ENCODE peak calls at places on chromosomes 3 and 15, in four cellular contexts. Y is stomach, G is sigmoid colon, N is ovary. V is an unnamed sample.

GRCh38 chr15:35751421-35752133 is 205.6 kb upstream of the DPH6 start:
- DNase-seq in Y (peak; percentile 73), G (peak; percentile 84), N (peak; percentile 83), V (peak; percentile 61)

GRCh38 chr3:53828581-53828980 is 17.6 kb downstream of the CHDH start:
- DNase-seq in Y (no peak), G (no peak), N (no peak), V (no peak)

GRCh38 chr3:143718463-143718862 is 129.8 kb downstream of the SLC9A9 start:
- DNase-seq in Y (no peak), G (no peak), N (no peak), V (no peak)

GRCh38 chr3:113285226-113285625 is 73.9 kb downstream of the BOC start:
- DNase-seq in Y (no peak), G (no peak), N (no peak), V (no peak)

GRCh38 chr15:33934396-33934795 is 33.9 kb upstream of the CHRM5 start:
- DNase-seq in Y (no peak), G (no peak), N (no peak), V (no peak)

GRCh38 chr3:107249132-107249531 is 128.1 kb upstream of the CCDC54 start:
- DNase-seq in Y (no peak), G (no peak), N (no peak), V (no peak)

GRCh38 chr3:156611870-156612494 is 57.1 kb upstream of the SSR3 start:
- DNase-seq in Y (no peak), G (no peak), N (no peak), V (no peak)

GRCh38 chr3:156614642-156615511 is 59.5 kb upstream of the TIPARP start:
- DNase-seq in Y (no peak), G (no peak), N (no peak), V (no peak)

GRCh38 chr3:37770938-37771918 is 90.5 kb upstream of the CTDSPL start:
- DNase-seq in Y (peak; percentile 64), G (no peak), N (peak; percentile 42), V (no peak)

GRCh38 chr3:165206454-165207266 is 10.5 kb upstream of the SLITRK3 start:
- DNase-seq in Y (peak; percentile 76), G (peak; percentile 88), N (peak; percentile 58), V (peak; percentile 92)

GRCh38 chr15:77474310-77474986 is 53.8 kb downstream of the HMG20A start:
- DNase-seq in Y (no peak), G (no peak), N (no peak), V (no peak)

GRCh38 chr3:171753025-171753472 is 57.2 kb downstream of the PLD1 start:
- DNase-seq in Y (no peak), G (no peak), N (peak; percentile 62), V (no peak)

GRCh38 chr15:58987036-58987435 is 427 bp upstream of the RNF111 start:
- DNase-seq in Y (no peak), G (no peak), N (no peak), V (no peak)

GRCh38 chr3:29696311-29696710 is 415.4 kb downstream of the RBMS3 start:
- DNase-seq in Y (no peak), G (no peak), N (no peak), V (no peak)

GRCh38 chr3:37671000-37671483 is 190.6 kb upstream of the CTDSPL start:
- DNase-seq in Y (no peak), G (no peak), N (no peak), V (no peak)

GRCh38 chr15:67834593-67835348 is 5.1 kb downstream of the RNU6-1 start:
- DNase-seq in Y (no peak), G (peak; percentile 64), N (peak; percentile 30), V (peak; percentile 88)

GRCh38 chr15:96312641-96313335 is 17.7 kb upstream of the NR2F2 start:
- DNase-seq in Y (no peak), G (no peak), N (no peak), V (no peak)

GRCh38 chr15:52651868-52652267 is 27.3 kb downstream of the ATOSA start:
- DNase-seq in Y (peak; percentile 42), G (peak; percentile 87), N (peak; percentile 65), V (peak; percentile 53)

GRCh38 chr3:150348500-150348899 is 59.6 kb upstream of the TSC22D2 start:
- DNase-seq in Y (peak; percentile 46), G (peak; percentile 71), N (no peak), V (peak; percentile 87)

GRCh38 chr15:73753250-73754130 is at the start of gene INSYN1:
- DNase-seq in Y (peak; percentile 47), G (peak; percentile 77), N (peak; percentile 69), V (peak; percentile 90)

GRCh38 chr3:157906627-157907026 is 199.6 kb downstream of the SHOX2 start:
- DNase-seq in Y (no peak), G (no peak), N (no peak), V (no peak)

GRCh38 chr15:57703387-57703786 is 3.1 kb upstream of the POLR2M start:
- DNase-seq in Y (no peak), G (no peak), N (no peak), V (no peak)

GRCh38 chr3:186079925-186080324 is 29.0 kb downstream of the ETV5 start:
- DNase-seq in Y (no peak), G (no peak), N (no peak), V (no peak)

GRCh38 chr3:152244156-152244888 is 24.4 kb upstream of the MBNL1 start:
- DNase-seq in Y (no peak), G (no peak), N (no peak), V (no peak)

GRCh38 chr3:186281172-186281571 is 80.9 kb downstream of the DGKG start:
- DNase-seq in Y (no peak), G (no peak), N (no peak), V (peak; percentile 69)

GRCh38 chr3:24264748-24265158 is 229.9 kb downstream of the THRB start:
- DNase-seq in Y (no peak), G (no peak), N (no peak), V (no peak)

GRCh38 chr15:74251187-74251811 is 15.2 kb downstream of the CCDC33 start:
- DNase-seq in Y (peak; percentile 93), G (no peak), N (no peak), V (no peak)

GRCh38 chr3:111715911-111716523 is 120.9 kb upstream of the ZBED2 start:
- DNase-seq in Y (peak; percentile 77), G (no peak), N (peak; percentile 29), V (peak; percentile 41)
- TF ChIP-seq CTCF in Y (peak; percentile 41), G (peak; percentile 21), N (no peak), V (no peak)

DNA sequence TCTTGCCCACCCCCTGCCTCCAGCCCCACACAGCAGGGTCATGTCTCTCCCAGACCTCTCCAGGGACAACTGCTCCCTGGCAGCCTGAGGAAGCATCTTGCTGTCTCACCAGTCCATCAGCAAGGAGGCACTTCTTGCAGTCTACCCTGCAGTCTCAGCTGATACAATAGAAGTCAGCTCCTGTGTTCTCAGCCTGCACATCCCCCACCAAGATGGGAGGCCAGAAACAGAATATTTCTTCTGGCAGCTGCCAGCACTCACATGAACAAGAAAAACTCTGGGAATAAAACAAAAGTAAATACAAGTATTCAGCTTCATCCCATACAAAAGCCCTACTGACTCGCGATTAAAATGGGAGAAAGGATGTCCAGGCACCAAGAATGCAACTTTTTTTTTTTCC is 457.4 kb upstream of the PROK2 start:
- DNase-seq in Y (no peak), G (no peak), N (no peak), V (no peak)
- TF ChIP-seq POLR2A in Y (no peak), G (no peak), N (no peak), V (no peak)

GRCh38 chr3:13896473-13897154 is 16.7 kb upstream of the WNT7A start:
- DNase-seq in Y (peak; percentile 63), G (peak; percentile 72), N (peak; percentile 69), V (peak; percentile 85)
- H3K4me3 ChIP-seq in Y (peak overlapping the region; percentile 54), G (peak overlapping the region; percentile 72), N (peak overlapping the region; percentile 43), V (no peak overlapping the region)

GRCh38 chr15:91099616-91100560 is at the start of gene SV2B:
- DNase-seq in Y (peak; percentile 31), G (no peak), N (no peak), V (no peak)
- TF ChIP-seq CTCF in Y (no peak), G (no peak), N (no peak), V (no peak)

DNA sequence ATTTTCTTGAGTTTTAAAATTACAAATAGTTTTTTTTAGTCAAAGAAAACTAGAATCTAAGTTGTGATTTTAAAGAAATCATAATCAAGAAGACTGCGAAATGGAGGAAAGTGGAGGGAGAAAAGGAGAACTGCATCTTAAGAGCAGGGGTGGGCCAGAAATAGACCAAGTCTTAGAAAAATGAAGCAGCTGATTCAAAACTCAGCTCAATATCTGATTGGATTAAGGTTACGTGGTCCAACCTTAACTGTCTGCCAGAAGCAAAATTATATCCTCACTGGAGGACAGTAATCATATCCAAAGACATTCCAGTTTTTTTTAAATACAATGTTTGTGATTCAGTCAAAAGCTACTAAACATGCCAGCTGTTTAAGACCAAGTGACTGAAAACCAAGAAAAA is 41.4 kb downstream of the CHSY1 start:
- DNase-seq in Y (no peak), G (no peak), N (no peak), V (no peak)
- TF ChIP-seq POLR2A in Y (no peak), G (no peak), N (no peak), V (no peak)

GRCh38 chr3:131349946-131350347 is 31.6 kb upstream of the NUDT16 start:
- DNase-seq in Y (no peak), G (no peak), N (peak; percentile 29), V (no peak)

GRCh38 chr3:131350506-131350905 is 31.1 kb upstream of the NUDT16 start:
- DNase-seq in Y (no peak), G (no peak), N (no peak), V (no peak)

GRCh38 chr3:131353016-131353877 is 28.3 kb upstream of the NUDT16 start:
- DNase-seq in Y (no peak), G (no peak), N (no peak), V (no peak)

GRCh38 chr3:131348911-131349310 is 32.7 kb upstream of the NUDT16 start:
- DNase-seq in Y (no peak), G (no peak), N (no peak), V (no peak)

DNA sequence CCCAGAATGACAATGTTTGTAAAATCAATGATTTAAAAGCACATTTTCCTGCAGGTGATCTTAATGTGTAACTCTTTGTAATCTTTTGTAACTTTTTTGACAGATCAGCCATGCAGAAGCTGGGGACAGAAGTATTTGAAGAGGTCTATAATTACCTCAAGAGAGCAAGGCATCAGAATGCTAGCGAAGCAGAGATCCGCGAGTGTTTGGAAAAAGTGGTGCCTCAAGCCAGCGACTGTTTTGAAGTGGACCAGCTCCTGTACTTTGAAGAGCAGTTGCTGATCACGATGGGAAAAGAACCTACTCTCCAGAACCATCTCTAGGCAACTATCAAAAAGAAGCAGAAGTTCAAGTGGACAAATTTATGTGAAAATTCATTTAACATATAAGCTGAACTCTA is 32.1 kb upstream of the NUDT16 start:
- DNase-seq in Y (no peak), G (no peak), N (no peak), V (no peak)
- H3K4me3 ChIP-seq in Y (no peak overlapping the region), G (no peak overlapping the region), N (no peak overlapping the region), V (no peak overlapping the region)

DNA sequence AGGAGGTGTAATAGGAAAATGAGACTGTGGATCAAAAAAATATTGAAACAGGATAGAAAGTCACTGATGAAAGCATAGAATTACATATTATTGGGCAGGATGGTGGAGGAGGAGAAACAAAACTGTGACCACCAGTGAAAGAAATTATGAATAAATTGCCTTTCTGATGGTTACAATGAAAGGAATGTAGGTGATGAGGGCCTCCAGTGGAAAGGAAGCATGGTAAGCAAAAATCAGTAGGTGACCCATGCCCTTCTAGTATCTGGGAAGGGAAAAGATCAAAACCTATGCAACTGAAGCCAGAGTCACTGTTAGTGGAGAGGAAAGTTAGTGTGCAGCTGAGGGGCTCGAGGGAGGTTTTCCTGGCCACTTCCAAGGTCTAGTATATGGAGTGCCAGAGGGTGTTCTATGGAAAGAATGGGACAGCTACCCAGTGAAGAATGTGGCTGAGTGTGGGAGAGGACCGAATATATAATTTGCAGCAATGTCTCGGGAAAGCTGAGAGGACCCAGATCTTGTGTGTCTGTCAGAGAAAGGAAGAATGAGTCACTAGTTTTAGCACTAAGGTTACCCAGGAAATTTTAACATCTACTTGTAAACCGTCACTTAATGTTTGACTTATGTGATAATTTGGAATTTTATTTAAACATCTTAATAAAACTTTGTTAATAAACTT is 146.2 kb downstream of the NFKBIZ start:
- DNase-seq in Y (no peak), G (no peak), N (no peak), V (no peak)
- TF ChIP-seq CTCF in Y (no peak), G (no peak), N (no peak), V (no peak)